ENCODE peak calls at places on chromosomes 1 and 21, in five cellular contexts. One of them, this sample, is unnamed.

GRCh38 chr1:53982762-53983101 is 35.3 kb downstream of the LDLRAD1 start:
- DNase-seq in SK-N-MC: no peak
- DNase-seq in AG04450: no peak
- DNase-seq in caudate nucleus: no peak
- DNase-seq in fibroblast of lung: no peak
- DNase-seq in this sample: no peak

GRCh38 chr1:175197536-175197935 is 5.0 kb upstream of the KIAA0040 start:
- DNase-seq in fibroblast of lung: no peak
- DNase-seq in AG04450: no peak
- DNase-seq in SK-N-MC: no peak
- DNase-seq in caudate nucleus: no peak
- DNase-seq in this sample: no peak

GRCh38 chr1:38991638-38992449 is 768 bp downstream of the AKIRIN1 start:
- DNase-seq in fibroblast of lung: peak; percentile 31
- DNase-seq in caudate nucleus: no peak
- DNase-seq in SK-N-MC: no peak
- DNase-seq in AG04450: no peak
- DNase-seq in this sample: peak; percentile 77

GRCh38 chr1:206589206-206589605 is 23.1 kb downstream of the EIF2D start:
- DNase-seq in SK-N-MC: no peak
- DNase-seq in fibroblast of lung: peak; percentile 98
- DNase-seq in caudate nucleus: no peak
- DNase-seq in AG04450: peak; percentile 92
- DNase-seq in this sample: no peak

GRCh38 chr21:35925497-35925896 is 134.8 kb downstream of the SETD4 start:
- DNase-seq in SK-N-MC: no peak
- DNase-seq in fibroblast of lung: peak; percentile 58
- DNase-seq in caudate nucleus: no peak
- DNase-seq in AG04450: no peak
- DNase-seq in this sample: no peak

GRCh38 chr1:155859881-155860841 is 794 bp downstream of the SYT11 start:
- DNase-seq in SK-N-MC: no peak
- DNase-seq in AG04450: peak; percentile 74
- DNase-seq in fibroblast of lung: peak; percentile 89
- DNase-seq in caudate nucleus: peak; percentile 84
- DNase-seq in this sample: peak; percentile 87

GRCh38 chr1:71081697-71082080 is 854 bp upstream of the ZRANB2 start:
- DNase-seq in fibroblast of lung: no peak
- DNase-seq in AG04450: no peak
- DNase-seq in caudate nucleus: no peak
- DNase-seq in SK-N-MC: no peak
- DNase-seq in this sample: peak; percentile 3

GRCh38 chr1:116486424-116486823 is 84.4 kb downstream of the CD58 start:
- DNase-seq in caudate nucleus: no peak
- DNase-seq in AG04450: no peak
- DNase-seq in SK-N-MC: no peak
- DNase-seq in fibroblast of lung: peak; percentile 88
- DNase-seq in this sample: no peak

GRCh38 chr1:68111804-68112436 is 61.5 kb upstream of the DIRAS3 start:
- DNase-seq in fibroblast of lung: peak; percentile 94
- DNase-seq in SK-N-MC: no peak
- DNase-seq in AG04450: peak; percentile 77
- DNase-seq in caudate nucleus: peak; percentile 72
- DNase-seq in this sample: peak; percentile 44

GRCh38 chr1:116375884-116376733 is 3.1 kb downstream of the ATP1A1 start:
- DNase-seq in caudate nucleus: no peak
- DNase-seq in AG04450: no peak
- DNase-seq in SK-N-MC: no peak
- DNase-seq in fibroblast of lung: peak; percentile 88
- DNase-seq in this sample: no peak

GRCh38 chr1:68331117-68331865 is 99.0 kb upstream of the WLS start:
- DNase-seq in caudate nucleus: no peak
- DNase-seq in SK-N-MC: no peak
- DNase-seq in AG04450: peak; percentile 84
- DNase-seq in fibroblast of lung: peak; percentile 92
- DNase-seq in this sample: no peak

GRCh38 chr1:2226525-2227340 is 1.4 kb upstream of the SKI start:
- DNase-seq in caudate nucleus: no peak
- DNase-seq in AG04450: no peak
- DNase-seq in fibroblast of lung: no peak
- DNase-seq in SK-N-MC: no peak
- DNase-seq in this sample: peak; percentile 82

GRCh38 chr1:57546931-57547330 is 123.1 kb upstream of the DAB1 start:
- DNase-seq in fibroblast of lung: no peak
- DNase-seq in SK-N-MC: no peak
- DNase-seq in caudate nucleus: no peak
- DNase-seq in AG04450: no peak
- DNase-seq in this sample: no peak

GRCh38 chr21:36709030-36709867 is 10.3 kb downstream of the SIM2 start:
- DNase-seq in caudate nucleus: no peak
- DNase-seq in fibroblast of lung: no peak
- DNase-seq in AG04450: no peak
- DNase-seq in SK-N-MC: no peak
- DNase-seq in this sample: no peak

GRCh38 chr1:178324003-178324402 is 172.8 kb downstream of the CLEC20A start:
- DNase-seq in AG04450: no peak
- DNase-seq in fibroblast of lung: no peak
- DNase-seq in SK-N-MC: no peak
- DNase-seq in caudate nucleus: no peak
- DNase-seq in this sample: no peak

GRCh38 chr1:48182441-48182840 is 40.1 kb upstream of the SLC5A9 start:
- DNase-seq in SK-N-MC: no peak
- DNase-seq in caudate nucleus: no peak
- DNase-seq in fibroblast of lung: no peak
- DNase-seq in AG04450: no peak
- DNase-seq in this sample: no peak

GRCh38 chr1:227234998-227235405 is 83.3 kb downstream of the CDC42BPA start:
- DNase-seq in fibroblast of lung: peak; percentile 81
- DNase-seq in caudate nucleus: no peak
- DNase-seq in AG04450: peak; percentile 16
- DNase-seq in SK-N-MC: no peak
- DNase-seq in this sample: peak; percentile 45

GRCh38 chr1:242826706-242827336 is 302.3 kb upstream of the PLD5 start:
- DNase-seq in SK-N-MC: no peak
- DNase-seq in fibroblast of lung: no peak
- DNase-seq in caudate nucleus: no peak
- DNase-seq in AG04450: no peak
- DNase-seq in this sample: peak; percentile 47

GRCh38 chr1:43932786-43933385 is 715 bp upstream of the ARTN start:
- DNase-seq in SK-N-MC: no peak
- DNase-seq in AG04450: no peak
- DNase-seq in fibroblast of lung: peak; percentile 36
- DNase-seq in caudate nucleus: no peak
- DNase-seq in this sample: no peak

GRCh38 chr1:25744140-25744581 is 55.8 kb upstream of the SELENON start:
- DNase-seq in caudate nucleus: peak; percentile 9
- DNase-seq in AG04450: no peak
- DNase-seq in SK-N-MC: no peak
- DNase-seq in fibroblast of lung: peak; percentile 68
- DNase-seq in this sample: peak; percentile 69

GRCh38 chr1:60848583-60849188 is 233.7 kb upstream of the NFIA start:
- DNase-seq in fibroblast of lung: peak; percentile 74
- DNase-seq in caudate nucleus: no peak
- DNase-seq in AG04450: no peak
- DNase-seq in SK-N-MC: no peak
- DNase-seq in this sample: no peak

GRCh38 chr1:236113324-236114032 is 28.9 kb upstream of the GPR137B start:
- DNase-seq in fibroblast of lung: no peak
- DNase-seq in SK-N-MC: no peak
- DNase-seq in caudate nucleus: no peak
- DNase-seq in AG04450: no peak
- DNase-seq in this sample: no peak

GRCh38 chr1:193562121-193562520 is 375.7 kb upstream of the B3GALT2 start:
- DNase-seq in SK-N-MC: no peak
- DNase-seq in AG04450: no peak
- DNase-seq in fibroblast of lung: no peak
- DNase-seq in caudate nucleus: no peak
- DNase-seq in this sample: no peak

GRCh38 chr1:223707270-223708000 is 4.9 kb upstream of the CAPN2 start:
- DNase-seq in fibroblast of lung: peak; percentile 99
- DNase-seq in AG04450: peak; percentile 98
- DNase-seq in SK-N-MC: no peak
- DNase-seq in caudate nucleus: no peak
- DNase-seq in this sample: no peak

GRCh38 chr1:176555911-176556687 is 93.1 kb downstream of the PAPPA2 start:
- DNase-seq in fibroblast of lung: no peak
- DNase-seq in caudate nucleus: no peak
- DNase-seq in AG04450: no peak
- DNase-seq in SK-N-MC: no peak
- DNase-seq in this sample: no peak

GRCh38 chr1:55060133-55060999 is 21.0 kb downstream of the PCSK9 start:
- DNase-seq in SK-N-MC: no peak
- DNase-seq in caudate nucleus: no peak
- DNase-seq in fibroblast of lung: no peak
- DNase-seq in AG04450: no peak
- DNase-seq in this sample: no peak

GRCh38 chr1:1510912-1511532 is 940 bp upstream of the ATAD3A start:
- DNase-seq in fibroblast of lung: no peak
- DNase-seq in caudate nucleus: no peak
- DNase-seq in AG04450: no peak
- DNase-seq in SK-N-MC: no peak
- DNase-seq in this sample: peak; percentile 52

GRCh38 chr1:22676916-22677601 is 24.0 kb downstream of the C1QB start:
- DNase-seq in fibroblast of lung: no peak
- DNase-seq in caudate nucleus: no peak
- DNase-seq in AG04450: no peak
- DNase-seq in SK-N-MC: no peak
- DNase-seq in this sample: no peak

GRCh38 chr21:32426592-32427051 is 14.1 kb downstream of the EVA1C start:
- DNase-seq in caudate nucleus: no peak
- DNase-seq in AG04450: no peak
- DNase-seq in fibroblast of lung: peak; percentile 19
- DNase-seq in SK-N-MC: no peak
- DNase-seq in this sample: no peak

GRCh38 chr21:32426066-32426465 is 13.6 kb downstream of the EVA1C start:
- DNase-seq in fibroblast of lung: no peak
- DNase-seq in caudate nucleus: no peak
- DNase-seq in SK-N-MC: no peak
- DNase-seq in AG04450: no peak
- DNase-seq in this sample: no peak

GRCh38 chr21:32424674-32425073 is 12.2 kb downstream of the EVA1C start:
- DNase-seq in SK-N-MC: no peak
- DNase-seq in AG04450: no peak
- DNase-seq in caudate nucleus: no peak
- DNase-seq in fibroblast of lung: peak; percentile 26
- DNase-seq in this sample: no peak

GRCh38 chr21:32423846-32424535 is 11.5 kb downstream of the EVA1C start:
- DNase-seq in SK-N-MC: no peak
- DNase-seq in AG04450: no peak
- DNase-seq in fibroblast of lung: no peak
- DNase-seq in caudate nucleus: no peak
- DNase-seq in this sample: no peak

GRCh38 chr21:32425628-32426027 is 13.1 kb downstream of the EVA1C start:
- DNase-seq in SK-N-MC: no peak
- DNase-seq in AG04450: no peak
- DNase-seq in caudate nucleus: no peak
- DNase-seq in fibroblast of lung: no peak
- DNase-seq in this sample: no peak
- H3K27ac ChIP-seq in SK-N-MC: no peak overlapping the region
- H3K27ac ChIP-seq in AG04450: no peak overlapping the region
- H3K27ac ChIP-seq in caudate nucleus: peak overlapping the region; percentile 67
- H3K27ac ChIP-seq in fibroblast of lung: no peak overlapping the region
- H3K27ac ChIP-seq in this sample: no peak overlapping the region

GRCh38 chr1:151221616-151222015 is 23.3 kb downstream of the PIP5K1A start:
- DNase-seq in AG04450: no peak
- DNase-seq in caudate nucleus: no peak
- DNase-seq in fibroblast of lung: no peak
- DNase-seq in SK-N-MC: no peak
- DNase-seq in this sample: no peak

DNA sequence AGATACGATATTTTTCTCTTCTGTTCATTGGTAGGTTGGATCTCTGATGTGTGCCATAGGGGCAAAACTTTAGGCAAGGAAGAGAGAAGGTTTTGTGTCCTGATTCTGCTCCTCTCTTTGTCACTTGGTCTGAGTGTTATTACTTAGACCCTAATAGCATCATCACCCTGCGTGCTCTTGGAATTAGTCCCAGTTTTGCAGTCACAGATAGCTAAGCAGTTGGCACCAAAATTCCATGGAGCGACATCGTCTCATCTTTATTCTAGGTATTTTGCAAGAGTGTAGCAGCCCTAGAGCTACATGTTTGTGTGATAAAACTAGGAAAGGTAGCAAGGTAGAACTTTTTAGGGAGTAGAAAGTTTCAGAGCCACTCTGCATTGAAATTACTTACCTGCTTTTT is 23.8 kb downstream of the PIP5K1A start:
- DNase-seq in caudate nucleus: no peak
- DNase-seq in AG04450: no peak
- DNase-seq in SK-N-MC: no peak
- DNase-seq in fibroblast of lung: no peak
- DNase-seq in this sample: no peak
- H3K27ac ChIP-seq in caudate nucleus: no peak overlapping the region
- H3K27ac ChIP-seq in AG04450: no peak overlapping the region
- H3K27ac ChIP-seq in SK-N-MC: peak overlapping the region; percentile 13
- H3K27ac ChIP-seq in fibroblast of lung: no peak overlapping the region
- H3K27ac ChIP-seq in this sample: no peak overlapping the region

GRCh38 chr1:168086438-168086837 is 50.3 kb downstream of the GPR161 start:
- DNase-seq in fibroblast of lung: no peak
- DNase-seq in SK-N-MC: no peak
- DNase-seq in caudate nucleus: no peak
- DNase-seq in AG04450: no peak
- DNase-seq in this sample: no peak

GRCh38 chr1:168083456-168084325 is 53.0 kb downstream of the GPR161 start:
- DNase-seq in SK-N-MC: no peak
- DNase-seq in fibroblast of lung: no peak
- DNase-seq in AG04450: no peak
- DNase-seq in caudate nucleus: no peak
- DNase-seq in this sample: no peak

GRCh38 chr1:168084396-168085231 is 52.1 kb downstream of the GPR161 start:
- DNase-seq in caudate nucleus: no peak
- DNase-seq in SK-N-MC: no peak
- DNase-seq in fibroblast of lung: peak; percentile 49
- DNase-seq in AG04450: no peak
- DNase-seq in this sample: peak; percentile 74

GRCh38 chr1:168087696-168088095 is 49.0 kb downstream of the GPR161 start:
- DNase-seq in fibroblast of lung: no peak
- DNase-seq in SK-N-MC: no peak
- DNase-seq in caudate nucleus: no peak
- DNase-seq in AG04450: no peak
- DNase-seq in this sample: no peak

GRCh38 chr1:168085401-168085872 is 51.3 kb downstream of the GPR161 start:
- DNase-seq in caudate nucleus: no peak
- DNase-seq in SK-N-MC: no peak
- DNase-seq in AG04450: no peak
- DNase-seq in fibroblast of lung: peak; percentile 17
- DNase-seq in this sample: no peak
- H3K27ac ChIP-seq in caudate nucleus: peak overlapping the region; percentile 24
- H3K27ac ChIP-seq in SK-N-MC: no peak overlapping the region
- H3K27ac ChIP-seq in AG04450: no peak overlapping the region
- H3K27ac ChIP-seq in fibroblast of lung: no peak overlapping the region
- H3K27ac ChIP-seq in this sample: no peak overlapping the region

DNA sequence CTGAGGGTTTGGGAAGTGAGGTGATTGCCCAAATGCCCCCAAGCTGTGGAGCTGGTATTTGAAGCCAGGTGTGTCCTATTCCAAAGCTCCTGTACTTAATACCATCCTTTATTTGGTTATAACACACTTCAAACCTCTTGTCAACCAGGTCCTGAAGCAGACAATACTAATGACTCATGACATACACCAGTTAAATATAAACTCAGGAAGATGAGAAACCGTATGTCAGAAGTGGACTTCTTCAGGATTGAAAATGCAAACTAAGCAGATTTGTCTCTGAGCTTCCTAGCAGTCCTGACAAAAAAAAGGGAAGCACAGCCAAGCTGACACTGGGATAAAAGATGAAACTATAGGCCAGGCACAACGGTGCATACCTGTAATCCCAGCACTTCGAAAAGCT is 70.6 kb downstream of the ALPL start:
- DNase-seq in AG04450: no peak
- DNase-seq in SK-N-MC: no peak
- DNase-seq in caudate nucleus: no peak
- DNase-seq in fibroblast of lung: no peak
- DNase-seq in this sample: no peak
- H3K27ac ChIP-seq in AG04450: no peak overlapping the region
- H3K27ac ChIP-seq in SK-N-MC: no peak overlapping the region
- H3K27ac ChIP-seq in caudate nucleus: no peak overlapping the region
- H3K27ac ChIP-seq in fibroblast of lung: no peak overlapping the region
- H3K27ac ChIP-seq in this sample: no peak overlapping the region